ENCODE peak calls at places on chromosomes 7 and 10, in six cellular contexts. L is bronchial epithelial cell, O is pancreas, I is Peyer's patch, X is right lobe of liver, M is PC-3. V is an unnamed sample.

GRCh38 chr7:2041496-2042367 is 191.0 kb downstream of the MAD1L1 start:
- DNase-seq in L (no peak), O (no peak), I (no peak), X (no peak), M (no peak), V (no peak)

GRCh38 chr7:117750612-117751563 is 122.4 kb downstream of the CTTNBP2 start:
- DNase-seq in L (peak), O (no peak), I (no peak), X (no peak), M (peak), V (peak)

GRCh38 chr10:107553470-107553869 is 389.0 kb upstream of the SORCS1 start:
- DNase-seq in L (no peak), O (no peak), I (no peak), X (no peak), M (peak), V (peak)

GRCh38 chr10:128324058-128324457 is 197.8 kb upstream of the MKI67 start:
- DNase-seq in L (no peak), O (no peak), I (no peak), X (peak), M (no peak), V (no peak)

GRCh38 chr10:45592432-45592831 is 80.1 kb downstream of the ZFAND4 start:
- DNase-seq in L (no peak), O (no peak), I (no peak), X (no peak), M (no peak), V (no peak)

GRCh38 chr7:93914581-93915066 is 6.9 kb upstream of the GNG11 start:
- DNase-seq in L (peak), O (no peak), I (no peak), X (no peak), M (peak), V (no peak)

GRCh38 chr10:124677871-124678565 is 66.2 kb downstream of the FAM53B start:
- DNase-seq in L (no peak), O (no peak), I (no peak), X (peak), M (no peak), V (no peak)

GRCh38 chr7:115078386-115078785 is 156.5 kb downstream of the MDFIC start:
- DNase-seq in L (no peak), O (no peak), I (no peak), X (no peak), M (no peak), V (no peak)

GRCh38 chr7:52936750-52937149 is 98.7 kb upstream of the POM121L12 start:
- DNase-seq in L (no peak), O (no peak), I (no peak), X (no peak), M (no peak), V (no peak)

GRCh38 chr7:5652829-5653228 is 128.6 kb downstream of the RNF216 start:
- DNase-seq in L (no peak), O (no peak), I (no peak), X (no peak), M (no peak), V (no peak)

GRCh38 chr7:14806886-14807285 is 95.7 kb downstream of the DGKB start:
- DNase-seq in L (no peak), O (no peak), I (no peak), X (no peak), M (no peak), V (no peak)

GRCh38 chr7:102471791-102472125 is 7.0 kb downstream of the POLR2J start:
- DNase-seq in L (no peak), O (peak), I (no peak), X (peak), M (no peak), V (no peak)

GRCh38 chr10:17851611-17852010 is 42.5 kb downstream of the MRC1 start:
- DNase-seq in L (no peak), O (no peak), I (no peak), X (peak), M (peak), V (no peak)

GRCh38 chr10:124213881-124214523 is 120.6 kb upstream of the CHST15 start:
- DNase-seq in L (no peak), O (no peak), I (no peak), X (no peak), M (no peak), V (no peak)

GRCh38 chr7:129665013-129665401 is 53.5 kb downstream of the NRF1 start:
- DNase-seq in L (peak), O (no peak), I (no peak), X (no peak), M (peak), V (peak)

GRCh38 chr10:75926763-75927162 is 495.3 kb downstream of the LRMDA start:
- DNase-seq in L (no peak), O (no peak), I (no peak), X (peak), M (no peak), V (no peak)

GRCh38 chr10:43235070-43235900 is 31.6 kb downstream of the RASGEF1A start:
- DNase-seq in L (no peak), O (no peak), I (no peak), X (peak), M (no peak), V (no peak)

GRCh38 chr10:60883187-60883586 is 60.8 kb downstream of the RHOBTB1 start:
- DNase-seq in L (peak), O (peak), I (no peak), X (no peak), M (peak), V (no peak)

GRCh38 chr7:24283559-24283899 is 461 bp upstream of the NPY start:
- DNase-seq in L (no peak), O (no peak), I (no peak), X (no peak), M (no peak), V (no peak)

GRCh38 chr7:30531286-30531685 is 26.7 kb upstream of the GGCT start:
- DNase-seq in L (peak), O (no peak), I (no peak), X (no peak), M (peak), V (no peak)

GRCh38 chr10:15370741-15371701 is at the start of gene FAM171A1:
- DNase-seq in L (no peak), O (peak), I (no peak), X (peak), M (peak), V (no peak)

GRCh38 chr7:22109761-22110160 is 164.1 kb upstream of the CDCA7L start:
- DNase-seq in L (peak), O (peak), I (peak), X (no peak), M (peak), V (no peak)
- TF ChIP-seq CTCF in L (peak), O (no peak), I (peak), X (peak), M (no peak), V (peak)

DNA sequence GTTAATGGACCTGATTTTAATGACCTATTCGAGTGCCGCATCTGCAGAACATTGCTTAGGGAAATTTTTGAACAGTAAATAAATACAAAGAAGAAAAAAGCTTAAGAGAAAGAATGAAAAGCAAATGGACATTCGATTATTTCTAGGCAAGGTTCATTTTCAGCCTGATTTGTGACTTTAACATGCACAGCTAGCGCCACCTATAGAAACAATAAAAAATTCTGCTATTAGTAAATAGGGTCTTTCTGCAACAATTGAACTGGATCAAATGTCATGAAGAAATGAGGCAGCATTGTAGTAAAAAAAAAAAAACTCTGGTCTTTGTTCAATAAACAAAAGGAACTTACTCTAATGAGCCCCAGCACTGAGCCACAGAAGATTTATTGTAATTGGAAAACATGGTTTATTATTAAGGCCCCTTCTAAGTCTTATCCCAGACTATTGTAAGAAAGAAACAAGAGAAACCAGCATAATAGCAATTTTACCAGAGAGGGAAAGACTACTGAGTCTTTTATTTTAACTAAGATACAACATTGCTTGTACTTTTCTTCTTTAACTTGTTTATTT is 41.4 kb upstream of the GHITM start:
- DNase-seq in L (peak), O (no peak), I (no peak), X (no peak), M (peak), V (peak)
- TF ChIP-seq CTCF in L (peak), O (no peak), I (peak), X (peak), M (peak), V (peak)

DNA sequence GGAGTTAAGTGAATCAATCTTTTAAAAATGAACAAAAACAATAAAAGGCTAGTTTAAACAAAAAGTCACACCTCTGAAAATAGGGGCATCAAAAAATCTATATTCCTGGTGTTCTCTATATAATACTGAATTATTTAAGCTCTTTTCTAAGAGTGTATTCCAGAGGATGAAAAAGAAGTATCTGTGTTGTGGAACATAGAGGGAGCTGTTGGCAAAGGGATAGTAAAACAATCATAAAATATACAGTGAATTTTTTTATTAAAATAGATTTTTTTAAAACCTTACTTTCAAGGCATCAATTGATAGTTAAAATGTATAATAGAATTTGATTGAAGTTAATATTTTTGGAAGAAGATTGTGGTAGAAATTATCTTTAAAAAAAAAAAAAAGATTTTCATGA is 1409.1 kb upstream of the CELF2 start:
- DNase-seq in L (peak), O (no peak), I (no peak), X (no peak), M (no peak), V (peak)
- TF ChIP-seq CTCF in L (peak), O (no peak), I (peak), X (no peak), M (no peak), V (peak)

GRCh38 chr7:127035203-127035849 is 217.4 kb downstream of the GRM8 start:
- DNase-seq in L (no peak), O (peak), I (no peak), X (peak), M (no peak), V (no peak)

GRCh38 chr7:127034171-127034806 is 218.5 kb downstream of the GRM8 start:
- DNase-seq in L (no peak), O (no peak), I (no peak), X (no peak), M (no peak), V (no peak)

GRCh38 chr7:127041689-127042452 is 210.9 kb downstream of the GRM8 start:
- DNase-seq in L (no peak), O (no peak), I (no peak), X (no peak), M (no peak), V (no peak)

GRCh38 chr7:127039541-127039940 is 213.2 kb downstream of the GRM8 start:
- DNase-seq in L (no peak), O (no peak), I (no peak), X (no peak), M (no peak), V (no peak)

DNA sequence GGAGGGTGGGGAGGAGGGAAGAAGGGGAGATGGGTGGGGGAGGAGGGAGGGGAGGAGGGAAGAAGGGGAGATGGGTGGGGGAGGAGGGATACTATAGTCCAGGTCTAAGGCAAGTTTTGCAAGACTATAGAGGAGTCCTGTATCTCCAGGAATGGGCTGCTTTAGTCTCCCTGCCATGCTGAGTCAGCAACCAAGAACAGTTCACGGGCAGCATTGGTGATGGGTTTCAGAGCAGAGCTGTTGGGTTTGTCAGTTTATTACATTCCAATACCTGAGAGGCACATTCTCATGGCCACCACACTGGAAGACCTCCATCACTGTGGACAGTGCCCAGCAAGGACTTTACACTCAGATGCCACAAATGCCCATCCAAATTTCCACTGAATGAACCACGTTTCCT is 212.7 kb downstream of the GRM8 start:
- DNase-seq in L (no peak), O (no peak), I (no peak), X (no peak), M (no peak), V (no peak)
- TF ChIP-seq CTCF in L (no peak), O (no peak), I (no peak), X (no peak), M (no peak), V (no peak)

GRCh38 chr10:103350522-103351260 is at the start of gene PCGF6:
- DNase-seq in L (peak), O (peak), I (peak), X (peak), M (peak), V (no peak)
- TF ChIP-seq CTCF in L (peak), O (no peak), I (no peak), X (peak), M (no peak), V (no peak)

DNA sequence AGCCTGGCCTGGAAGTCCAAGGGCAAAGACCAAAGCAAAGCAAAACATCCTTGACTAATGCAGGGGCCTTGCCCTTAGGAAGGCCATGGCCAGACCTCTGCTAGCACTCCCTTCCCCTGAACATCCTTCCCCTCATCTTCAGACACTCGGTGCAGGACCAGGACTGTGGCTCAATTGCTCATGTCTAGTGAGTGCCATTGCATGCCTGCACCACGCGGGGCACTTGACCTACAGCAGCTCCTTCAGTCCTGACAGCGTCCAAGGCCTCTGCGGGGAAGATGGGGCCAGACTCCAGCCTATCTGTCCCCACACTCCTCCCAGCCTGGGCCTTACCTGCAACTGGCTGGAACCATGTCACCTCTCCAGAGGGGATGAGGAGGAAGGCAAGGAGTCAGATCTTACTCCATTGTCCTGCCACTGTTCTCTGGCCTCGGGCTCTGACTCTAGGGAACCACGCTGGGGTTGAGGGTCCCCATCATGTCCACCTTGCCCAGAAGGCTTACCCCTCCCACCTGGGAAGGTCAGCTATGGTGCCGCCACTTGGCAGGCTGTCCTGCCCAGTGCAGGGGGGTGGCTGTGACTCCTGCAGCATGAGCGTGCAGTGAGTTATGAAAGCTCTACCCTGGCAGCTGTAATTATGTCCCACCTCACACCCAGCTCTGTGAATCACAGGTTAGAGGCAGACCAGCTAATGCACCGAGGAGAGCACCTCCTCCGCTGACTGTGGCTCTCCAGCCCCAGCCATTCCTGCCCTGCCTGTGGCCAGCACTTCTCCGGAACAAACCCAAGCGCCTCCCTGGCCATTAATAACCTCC is 16.1 kb downstream of the DRGX start:
- DNase-seq in L (no peak), O (no peak), I (no peak), X (no peak), M (peak), V (no peak)
- TF ChIP-seq CTCF in L (peak), O (no peak), I (no peak), X (no peak), M (peak), V (peak)

GRCh38 chr7:151199196-151199874 is 11.0 kb downstream of the H2BK1 start:
- DNase-seq in L (no peak), O (no peak), I (no peak), X (no peak), M (no peak), V (no peak)
- TF ChIP-seq CTCF in L (no peak), O (no peak), I (no peak), X (no peak), M (no peak), V (no peak)

GRCh38 chr10:80861882-80862281 is 324.2 kb downstream of the SH2D4B start:
- DNase-seq in L (no peak), O (no peak), I (no peak), X (no peak), M (no peak), V (no peak)
- TF ChIP-seq CTCF in L (no peak), O (no peak), I (no peak), X (no peak), M (no peak), V (no peak)

V was measured in astrocyte of the cerebellum.